ENCODE peak calls at places on chromosomes 2 and 18, in ten cellular contexts. I, E, A, B, X, R, O, U, D and T are unnamed samples.

GRCh38 chr18:32974421-32975165 is 201.8 kb upstream of the KLHL14 start:
- DNase-seq in D (no peak), U (no peak), A (no peak), O (no peak), R (no peak), E (no peak), I (no peak), X (no peak), B (no peak), T (no peak)

GRCh38 chr18:11119550-11119949 is 29.8 kb downstream of the PIEZO2 start:
- DNase-seq in U (no peak), X (no peak), A (no peak), E (no peak), O (peak), I (no peak), R (no peak), D (no peak), B (no peak), T (no peak)

GRCh38 chr2:96876036-96876810 is 6.3 kb upstream of the SEMA4C start:
- DNase-seq in E (peak), B (peak), A (no peak), D (peak), I (no peak), R (peak), O (no peak), X (no peak), U (no peak), T (peak)

GRCh38 chr2:96802281-96802595 is 13.8 kb upstream of the CNNM3 start:
- DNase-seq in B (no peak), O (no peak), U (no peak), A (no peak), X (no peak), R (no peak), E (no peak), D (no peak), I (peak), T (no peak)

GRCh38 chr2:14634885-14635871 is 2.7 kb downstream of the LRATD1 start:
- DNase-seq in A (peak), O (peak), X (peak), B (peak), D (peak), E (peak), I (peak), R (peak), U (peak), T (peak)

GRCh38 chr2:185919155-185919554 is 180.6 kb downstream of the FSIP2 start:
- DNase-seq in X (no peak), A (peak), I (no peak), B (no peak), E (no peak), D (peak), U (no peak), O (no peak), R (peak), T (no peak)

GRCh38 chr2:130354135-130354420 is 1.8 kb upstream of the PTPN18 start:
- DNase-seq in B (no peak), E (peak), U (no peak), O (no peak), D (no peak), A (no peak), X (no peak), R (no peak), I (no peak), T (no peak)

GRCh38 chr2:98269274-98269673 is 77.0 kb upstream of the CNGA3 start:
- DNase-seq in B (peak), X (no peak), A (peak), D (peak), O (peak), I (no peak), U (peak), R (peak), E (peak), T (peak)

GRCh38 chr2:37973615-37974353 is 48.7 kb downstream of the RMDN2 start:
- DNase-seq in X (no peak), R (no peak), A (peak), O (no peak), U (no peak), I (no peak), D (no peak), E (no peak), B (no peak), T (no peak)

GRCh38 chr2:233074106-233074505 is 14.0 kb downstream of the INPP5D start:
- DNase-seq in B (no peak), O (no peak), A (no peak), E (no peak), U (no peak), X (no peak), R (no peak), I (no peak), D (no peak), T (no peak)

GRCh38 chr2:233076749-233077148 is 16.6 kb downstream of the INPP5D start:
- DNase-seq in D (no peak), R (no peak), U (no peak), I (no peak), X (no peak), B (no peak), A (no peak), O (no peak), E (no peak), T (no peak)

GRCh38 chr2:233075141-233075965 is 15.2 kb downstream of the INPP5D start:
- DNase-seq in R (no peak), U (no peak), I (no peak), X (peak), E (no peak), D (no peak), B (no peak), A (no peak), O (no peak), T (no peak)

GRCh38 chr2:233072838-233073237 is 12.7 kb downstream of the INPP5D start:
- DNase-seq in U (no peak), D (no peak), A (no peak), X (peak), O (no peak), E (no peak), R (no peak), B (no peak), I (no peak), T (peak)

DNA sequence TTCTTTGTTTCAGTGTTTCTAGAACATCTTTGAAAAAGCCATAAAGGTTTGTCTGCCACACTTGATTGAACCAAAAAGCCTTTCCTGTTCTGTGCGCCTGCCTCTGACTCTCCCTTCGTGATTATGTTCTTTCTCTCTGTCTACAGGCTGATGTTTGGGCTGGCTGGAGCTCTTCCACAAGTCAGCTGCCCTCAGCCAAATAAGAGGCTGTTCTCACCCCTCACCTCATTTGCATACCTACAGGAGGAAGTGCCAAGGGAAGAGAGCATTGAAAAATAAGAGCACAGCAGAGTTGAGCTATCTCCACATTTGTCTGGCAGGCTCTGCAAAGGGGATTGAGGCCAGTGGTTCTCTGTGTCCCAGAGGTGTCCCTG is 15.8 kb downstream of the INPP5D start:
- DNase-seq in R (no peak), B (no peak), X (peak), D (no peak), U (no peak), E (no peak), O (no peak), A (no peak), I (no peak), T (peak)
- H3K4me3 ChIP-seq in R (no peak), B (no peak), X (no peak), D (no peak), U (no peak), E (no peak), O (no peak), A (no peak), I (no peak), T (no peak)

DNA sequence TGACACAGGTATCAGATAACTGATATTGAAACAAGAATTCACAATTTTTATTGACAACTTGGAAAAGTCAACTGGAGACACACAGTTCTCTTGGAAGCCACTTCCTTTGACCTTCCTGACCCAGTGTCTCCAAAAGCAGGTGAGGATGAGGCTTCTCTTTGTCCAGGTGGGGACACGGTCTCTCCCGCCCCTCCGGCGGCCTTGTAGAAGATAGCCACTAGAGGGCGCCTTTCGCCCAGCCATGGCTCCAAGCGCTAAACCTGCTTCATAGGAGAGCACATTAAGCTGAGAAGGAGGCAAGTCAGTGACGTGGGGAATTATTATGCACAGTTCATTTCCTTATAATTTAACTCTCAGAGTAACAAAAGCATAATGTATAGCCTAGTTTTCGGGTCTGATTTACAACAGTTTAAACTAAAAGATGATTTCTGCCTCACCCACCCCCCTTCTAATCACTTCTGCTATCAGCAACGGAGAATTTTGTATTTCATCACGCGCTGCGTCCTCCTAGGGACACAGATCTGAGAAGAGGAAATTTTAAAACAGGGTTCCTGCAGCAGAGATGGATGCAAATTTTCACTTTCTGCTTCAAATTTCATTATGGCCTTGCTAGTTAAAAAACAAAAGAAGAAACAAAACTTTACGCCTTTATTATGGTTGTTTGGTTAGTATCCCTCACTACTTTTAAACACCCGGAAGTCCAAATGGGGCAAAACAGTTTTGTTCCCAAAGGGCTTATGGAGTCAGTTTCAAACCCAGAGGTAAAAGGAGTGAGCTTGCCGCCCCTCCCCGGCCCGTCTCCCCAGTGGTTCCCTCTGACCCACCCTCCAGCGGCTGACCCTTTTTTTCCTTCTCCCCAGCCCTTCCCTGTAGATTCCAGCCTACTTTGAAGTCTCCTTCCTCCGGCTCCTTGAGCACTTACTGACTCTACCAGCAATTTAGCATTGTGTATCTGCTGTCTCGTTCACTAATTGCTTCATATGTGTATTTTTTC is 208.9 kb downstream of the ICOS start:
- DNase-seq in U (peak), A (peak), D (peak), I (peak), O (peak), B (peak), R (peak), E (peak), X (peak), T (peak)
- H3K4me3 ChIP-seq in U (no peak), A (peak), D (peak), I (peak), O (peak), B (peak), R (peak), E (peak), X (peak), T (peak)

DNA sequence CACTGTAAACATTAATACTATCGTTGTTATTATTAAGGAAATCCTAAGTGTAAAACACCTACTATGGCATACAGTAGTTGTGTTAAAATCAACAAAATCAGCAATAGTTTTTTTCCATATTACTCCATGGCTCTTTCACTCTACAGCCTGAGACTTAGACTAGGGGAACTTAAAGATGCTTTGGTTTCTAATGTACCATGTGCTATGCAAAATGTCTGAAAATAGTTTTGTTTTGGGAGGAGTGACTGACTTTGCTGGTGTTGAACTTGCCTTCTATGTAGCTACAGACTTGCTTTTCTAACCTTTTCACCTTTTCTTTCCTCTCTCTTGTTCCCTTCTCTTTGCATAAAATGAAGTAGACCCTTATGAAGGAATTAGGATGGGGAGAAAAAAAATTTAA is 159.0 kb upstream of the CCDC195 start:
- DNase-seq in U (no peak), D (no peak), I (no peak), E (no peak), X (no peak), B (no peak), O (no peak), R (no peak), A (no peak), T (no peak)
- H3K4me3 ChIP-seq in U (no peak), D (no peak), I (no peak), E (no peak), X (no peak), B (no peak), O (no peak), R (no peak), A (no peak), T (no peak)

DNA sequence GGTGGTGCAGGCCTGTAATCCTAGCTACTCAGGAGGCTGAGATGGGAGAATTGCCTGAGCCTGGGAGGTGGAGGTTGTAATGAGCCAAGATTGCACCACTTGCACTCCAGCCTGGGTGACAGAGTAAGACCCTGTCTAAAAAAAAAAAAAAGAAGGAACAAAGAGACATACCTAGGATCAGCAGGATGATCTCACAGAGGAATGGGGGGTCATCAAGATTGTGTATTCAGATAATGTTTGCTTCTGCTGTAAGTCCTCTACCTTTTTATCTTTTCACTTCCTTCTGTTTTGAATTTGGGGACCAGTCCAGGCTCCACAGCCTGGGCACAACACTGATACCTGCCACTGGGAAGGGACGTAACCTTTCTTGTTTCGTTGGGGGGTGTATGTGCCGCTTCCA is 53.2 kb downstream of the MAP4K4 start:
- DNase-seq in B (no peak), R (no peak), X (no peak), O (no peak), D (no peak), A (no peak), E (no peak), U (no peak), I (no peak), T (no peak)
- H3K4me3 ChIP-seq in B (no peak), R (no peak), X (no peak), O (no peak), D (no peak), A (no peak), E (no peak), U (no peak), I (no peak), T (no peak)

DNA sequence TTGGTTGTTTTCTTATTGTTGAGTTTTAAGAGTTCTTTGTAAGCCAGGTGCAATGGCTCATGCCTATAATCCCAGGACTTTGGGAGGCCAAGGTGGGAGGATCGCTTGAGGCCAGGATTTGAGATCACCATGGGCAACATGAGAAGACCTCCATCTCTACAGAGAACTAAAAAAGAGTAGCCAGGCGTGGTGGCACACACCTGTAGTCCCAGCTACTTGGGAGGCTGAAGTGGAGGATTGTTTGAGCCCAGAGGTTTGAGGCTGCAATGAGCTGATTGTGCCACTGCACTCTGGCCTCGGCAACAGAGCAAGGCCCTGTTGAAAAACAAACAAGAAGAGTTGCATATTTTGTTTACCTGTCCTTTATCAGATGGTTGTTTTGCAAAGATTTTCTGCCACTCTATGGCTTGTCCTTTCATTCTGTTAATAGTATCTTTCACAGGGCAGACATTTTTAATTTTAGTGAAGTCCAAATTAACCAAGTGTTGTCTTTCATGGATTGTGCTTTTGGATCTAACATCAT is 46.2 kb downstream of the UGGT1 start:
- DNase-seq in I (no peak), R (no peak), E (no peak), O (no peak), A (no peak), U (no peak), X (no peak), B (no peak), D (no peak), T (no peak)
- H3K4me3 ChIP-seq in I (no peak), R (no peak), E (no peak), O (no peak), A (no peak), U (no peak), X (no peak), B (no peak), D (no peak), T (no peak)

DNA sequence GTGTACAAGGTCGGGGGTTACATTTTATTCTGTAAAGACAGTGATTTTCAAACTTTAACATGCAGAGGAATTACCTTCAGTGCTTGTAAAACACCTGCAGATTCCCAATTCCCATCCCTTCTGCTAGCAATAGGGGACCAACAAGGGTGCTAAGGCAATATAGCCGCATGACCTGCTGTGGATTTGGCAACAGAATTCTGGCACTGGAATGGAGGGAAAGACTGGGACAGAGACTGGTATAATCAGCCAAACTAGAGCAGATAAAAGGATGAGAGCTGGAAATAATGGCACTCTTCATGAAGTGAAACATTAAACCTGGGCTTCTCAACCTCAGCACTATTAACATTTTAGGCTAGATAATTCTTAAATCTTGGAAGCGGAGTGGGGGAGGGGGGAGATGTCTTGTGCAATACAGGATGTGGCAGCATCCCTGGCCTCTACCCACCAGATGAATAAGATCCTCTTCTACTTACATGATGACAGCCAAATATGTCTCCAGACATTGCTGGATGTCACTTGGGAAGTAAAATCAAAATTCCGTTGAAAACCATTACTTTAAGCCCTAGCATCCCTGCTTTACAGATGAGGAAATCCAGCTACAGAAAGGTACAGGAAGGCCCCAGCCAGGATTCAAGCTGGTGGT is 1.8 kb downstream of the EVA1A start:
- DNase-seq in U (no peak), A (no peak), D (peak), R (no peak), B (peak), I (no peak), E (no peak), X (no peak), O (peak), T (no peak)
- H3K4me3 ChIP-seq in U (no peak), A (no peak), D (peak), R (peak), B (peak), I (no peak), E (no peak), X (no peak), O (peak), T (no peak)

GRCh38 chr2:210009106-210009505 is 6.7 kb downstream of the RPE start:
- DNase-seq in B (no peak), A (no peak), R (no peak), D (no peak), O (no peak), I (no peak), U (no peak), X (no peak), E (no peak), T (no peak)
- H3K4me3 ChIP-seq in B (no peak), A (no peak), R (no peak), D (no peak), O (no peak), I (no peak), U (no peak), X (no peak), E (no peak), T (no peak)

DNA sequence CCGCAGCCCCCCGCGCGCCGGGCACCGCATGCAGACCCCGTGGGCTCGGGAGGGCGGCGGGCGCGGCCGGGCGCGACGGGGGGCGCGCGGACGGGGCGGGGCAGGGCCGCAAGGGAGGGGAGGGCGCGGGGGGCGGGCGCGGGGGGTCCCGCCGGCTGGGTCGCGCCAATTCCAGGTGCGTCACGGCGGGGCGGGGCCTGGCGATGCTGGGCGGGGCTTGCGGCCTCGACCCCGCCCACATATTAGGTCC is 241 bp downstream of the ING5 start:
- DNase-seq in X (peak), B (peak), I (no peak), R (peak), D (no peak), U (no peak), O (no peak), A (peak), E (no peak), T (peak)
- H3K4me3 ChIP-seq in X (peak), B (peak), I (peak), R (peak), D (peak), U (peak), O (peak), A (peak), E (peak), T (peak)